ENCODE peak calls at places on chromosome 11, in seven cellular contexts. T is IMR-90, B is trophoblast cell, Y is H1, M is mesendoderm, S is mesenchymal stem cell, D is H9. W is an unnamed sample.

GRCh38 chr11:118619444-118620205 is 12.2 kb downstream of the PHLDB1 start:
- DNase-seq in B (peak), M (no peak), D (no peak), S (peak), Y (no peak), T (peak), W (no peak)

GRCh38 chr11:16043617-16044016 is 312.7 kb downstream of the SOX6 start:
- DNase-seq in T (no peak), D (no peak), S (no peak), M (no peak), B (no peak), Y (no peak), W (no peak)

GRCh38 chr11:18844753-18845367 is 53.3 kb upstream of the PTPN5 start:
- DNase-seq in D (peak), Y (no peak), T (peak), B (peak), M (peak), S (peak), W (no peak)

GRCh38 chr11:213111-213510 is 5.6 kb downstream of the RIC8A start:
- DNase-seq in Y (no peak), D (no peak), T (no peak), B (peak), M (peak), S (no peak), W (no peak)

GRCh38 chr11:15698855-15699254 is 584.1 kb downstream of the INSC start:
- DNase-seq in T (no peak), M (no peak), Y (no peak), D (no peak), B (no peak), S (no peak), W (no peak)

GRCh38 chr11:61922539-61922938 is 5.2 kb upstream of the RAB3IL1 start:
- DNase-seq in Y (peak), M (peak), S (peak), T (peak), B (no peak), D (no peak), W (no peak)

GRCh38 chr11:71355266-71355665 is 92.9 kb downstream of the DHCR7 start:
- DNase-seq in B (no peak), S (peak), T (peak), D (no peak), M (no peak), Y (no peak), W (no peak)

GRCh38 chr11:75468534-75469340 is 35.7 kb upstream of the KLHL35 start:
- DNase-seq in B (no peak), M (peak), D (no peak), Y (no peak), S (peak), T (peak), W (no peak)

GRCh38 chr11:120184371-120184945 is 26.4 kb upstream of the OAF start:
- DNase-seq in S (no peak), B (no peak), D (no peak), Y (peak), M (no peak), T (no peak), W (no peak)

GRCh38 chr11:120184946-120185677 is 25.7 kb upstream of the OAF start:
- DNase-seq in B (no peak), S (peak), Y (peak), D (no peak), T (peak), M (no peak), W (no peak)

GRCh38 chr11:120186408-120186798 is 24.4 kb upstream of the OAF start:
- DNase-seq in B (no peak), M (no peak), Y (peak), D (no peak), T (no peak), S (no peak), W (no peak)

GRCh38 chr11:120186799-120187591 is 23.8 kb upstream of the OAF start:
- DNase-seq in B (no peak), D (peak), Y (no peak), T (peak), M (no peak), S (no peak), W (no peak)

GRCh38 chr11:120185678-120186407 is 25.0 kb upstream of the OAF start:
- DNase-seq in S (no peak), D (peak), T (no peak), B (no peak), Y (no peak), M (no peak), W (no peak)
- H3K18ac ChIP-seq in S (no peak), D (no peak), T (no peak), B (no peak), Y (no peak), M (no peak), W (peak)

GRCh38 chr11:10378362-10378761 is 73.5 kb downstream of the ADM start:
- DNase-seq in S (no peak), D (no peak), B (no peak), T (no peak), M (no peak), Y (no peak), W (no peak)
- H3K23ac ChIP-seq in S (no peak), D (no peak), B (no peak), T (no peak), M (no peak), Y (no peak), W (no peak)

DNA sequence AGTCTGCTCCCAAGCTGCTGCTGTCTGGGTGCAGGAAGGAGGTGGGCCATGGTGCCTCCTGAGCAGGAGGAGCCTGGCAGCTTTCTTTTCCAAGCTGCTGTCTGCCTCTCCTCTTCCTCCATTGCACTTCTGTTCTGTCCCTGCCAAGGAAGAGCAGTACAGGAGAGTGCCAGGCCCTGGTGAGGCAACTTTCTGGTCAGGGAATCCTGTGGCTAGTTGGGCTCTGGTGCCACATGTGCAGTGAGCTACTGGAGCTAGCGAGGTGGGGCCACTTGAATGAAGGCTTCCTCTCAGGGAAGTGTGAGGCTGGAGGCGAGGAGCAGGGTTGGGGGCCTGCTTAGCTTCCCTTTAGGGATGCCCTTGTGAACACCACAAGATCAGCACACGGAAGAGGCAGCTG is 90.0 kb downstream of the TSPAN18 start:
- DNase-seq in T (no peak), M (no peak), D (no peak), Y (no peak), B (no peak), S (no peak), W (no peak)
- H3K18ac ChIP-seq in T (no peak), M (no peak), D (no peak), Y (peak), B (no peak), S (no peak), W (peak)

GRCh38 chr11:68145120-68145866 is 24.1 kb upstream of the CHKA start:
- DNase-seq in Y (no peak), B (peak), M (no peak), S (no peak), D (no peak), T (no peak), W (no peak)
- H3K23ac ChIP-seq in Y (no peak), B (no peak), M (peak), S (no peak), D (no peak), T (no peak), W (no peak)